ENCODE peak calls at places on chromosomes 6 and 20, in five cellular contexts. One of them, this sample, is unnamed.

GRCh38 chr6:34247481-34248197 is 1.2 kb downstream of the SMIM29 start:
- DNase-seq in cardiac fibroblast: no peak
- DNase-seq in left ventricle myocardium inferior: no peak
- DNase-seq in stimulated activated CD8-positive, alpha-beta memory T cell treated with anti-CD3 and anti-CD28 coated beads, Interleukin-15, amount 100 ng/mL, for 24 hours: no peak
- DNase-seq in NCI-H1105: no peak
- DNase-seq in this sample: no peak

GRCh38 chr6:12228447-12229146 is 61.6 kb upstream of the EDN1 start:
- DNase-seq in left ventricle myocardium inferior: no peak
- DNase-seq in cardiac fibroblast: no peak
- DNase-seq in NCI-H1105: no peak
- DNase-seq in stimulated activated CD8-positive, alpha-beta memory T cell treated with anti-CD3 and anti-CD28 coated beads, Interleukin-15, amount 100 ng/mL, for 24 hours: no peak
- DNase-seq in this sample: no peak

GRCh38 chr20:57114290-57115005 is 152.0 kb downstream of the BMP7 start:
- DNase-seq in NCI-H1105: no peak
- DNase-seq in cardiac fibroblast: no peak
- DNase-seq in stimulated activated CD8-positive, alpha-beta memory T cell treated with anti-CD3 and anti-CD28 coated beads, Interleukin-15, amount 100 ng/mL, for 24 hours: no peak
- DNase-seq in left ventricle myocardium inferior: no peak
- DNase-seq in this sample: no peak

GRCh38 chr6:143569035-143569434 is 57.5 kb upstream of the FUCA2 start:
- DNase-seq in NCI-H1105: no peak
- DNase-seq in stimulated activated CD8-positive, alpha-beta memory T cell treated with anti-CD3 and anti-CD28 coated beads, Interleukin-15, amount 100 ng/mL, for 24 hours: no peak
- DNase-seq in left ventricle myocardium inferior: no peak
- DNase-seq in cardiac fibroblast: peak
- DNase-seq in this sample: no peak

GRCh38 chr6:7166410-7167293 is 58.9 kb downstream of the RREB1 start:
- DNase-seq in NCI-H1105: no peak
- DNase-seq in left ventricle myocardium inferior: no peak
- DNase-seq in stimulated activated CD8-positive, alpha-beta memory T cell treated with anti-CD3 and anti-CD28 coated beads, Interleukin-15, amount 100 ng/mL, for 24 hours: no peak
- DNase-seq in cardiac fibroblast: peak
- DNase-seq in this sample: no peak

GRCh38 chr6:52579006-52579660 is 2.3 kb upstream of the TRAM2 start:
- DNase-seq in left ventricle myocardium inferior: no peak
- DNase-seq in cardiac fibroblast: no peak
- DNase-seq in NCI-H1105: no peak
- DNase-seq in stimulated activated CD8-positive, alpha-beta memory T cell treated with anti-CD3 and anti-CD28 coated beads, Interleukin-15, amount 100 ng/mL, for 24 hours: no peak
- DNase-seq in this sample: no peak

GRCh38 chr6:38686270-38687042 is 16.5 kb downstream of the GLO1 start:
- DNase-seq in cardiac fibroblast: no peak
- DNase-seq in NCI-H1105: no peak
- DNase-seq in stimulated activated CD8-positive, alpha-beta memory T cell treated with anti-CD3 and anti-CD28 coated beads, Interleukin-15, amount 100 ng/mL, for 24 hours: no peak
- DNase-seq in left ventricle myocardium inferior: no peak
- DNase-seq in this sample: no peak

GRCh38 chr20:25364180-25364788 is 26.4 kb downstream of the ABHD12 start:
- DNase-seq in NCI-H1105: no peak
- DNase-seq in stimulated activated CD8-positive, alpha-beta memory T cell treated with anti-CD3 and anti-CD28 coated beads, Interleukin-15, amount 100 ng/mL, for 24 hours: no peak
- DNase-seq in left ventricle myocardium inferior: no peak
- DNase-seq in cardiac fibroblast: peak
- DNase-seq in this sample: no peak

GRCh38 chr6:11772109-11772830 is 6.3 kb downstream of the ADTRP start:
- DNase-seq in cardiac fibroblast: peak
- DNase-seq in left ventricle myocardium inferior: no peak
- DNase-seq in NCI-H1105: no peak
- DNase-seq in stimulated activated CD8-positive, alpha-beta memory T cell treated with anti-CD3 and anti-CD28 coated beads, Interleukin-15, amount 100 ng/mL, for 24 hours: no peak
- DNase-seq in this sample: no peak

GRCh38 chr20:24542721-24543120 is 73.3 kb downstream of the SYNDIG1 start:
- DNase-seq in NCI-H1105: no peak
- DNase-seq in left ventricle myocardium inferior: no peak
- DNase-seq in stimulated activated CD8-positive, alpha-beta memory T cell treated with anti-CD3 and anti-CD28 coated beads, Interleukin-15, amount 100 ng/mL, for 24 hours: no peak
- DNase-seq in cardiac fibroblast: no peak
- DNase-seq in this sample: no peak

GRCh38 chr6:43178951-43179830 is 2.8 kb upstream of the CUL9 start:
- DNase-seq in cardiac fibroblast: no peak
- DNase-seq in NCI-H1105: no peak
- DNase-seq in stimulated activated CD8-positive, alpha-beta memory T cell treated with anti-CD3 and anti-CD28 coated beads, Interleukin-15, amount 100 ng/mL, for 24 hours: no peak
- DNase-seq in left ventricle myocardium inferior: no peak
- DNase-seq in this sample: no peak

GRCh38 chr6:84449220-84449619 is 221.8 kb upstream of the CEP162 start:
- DNase-seq in left ventricle myocardium inferior: no peak
- DNase-seq in cardiac fibroblast: peak
- DNase-seq in stimulated activated CD8-positive, alpha-beta memory T cell treated with anti-CD3 and anti-CD28 coated beads, Interleukin-15, amount 100 ng/mL, for 24 hours: no peak
- DNase-seq in NCI-H1105: no peak
- DNase-seq in this sample: no peak

GRCh38 chr20:33908351-33908750 is 85.4 kb upstream of the RALY start:
- DNase-seq in stimulated activated CD8-positive, alpha-beta memory T cell treated with anti-CD3 and anti-CD28 coated beads, Interleukin-15, amount 100 ng/mL, for 24 hours: no peak
- DNase-seq in left ventricle myocardium inferior: no peak
- DNase-seq in cardiac fibroblast: peak
- DNase-seq in NCI-H1105: no peak
- DNase-seq in this sample: no peak

This sample was measured in adrenal gland.